ENCODE peak calls at places on chromosome X, in eight cellular contexts. Y is G401; C is epithelial cell of proximal tubule; Q is KBM-7; T is RWPE1; R is ecto neural progenitor cell; M is activated T-helper 1 cell treated with anti-CD3 and anti-CD28 coated beads, Interleukin-2, amount 50 U/mL, for 16 hours; O is activated T-helper 9 cell treated with anti-CD3 and anti-CD28 coated beads, Interleukin-2, amount 50 U/mL, for 16 hours. L is an unnamed sample.
A peak's percentile ranks its signal among the peaks of the same experiment; 100 is the strongest.

GRCh38 chrX:140141444-140142029 is 176.2 kb upstream of the CXorf66 start:
- DNase-seq in Y (peak; percentile 29), C (no peak), Q (peak; percentile 51), T (peak; percentile 21), R (no peak), M (no peak), O (no peak), L (no peak)

GRCh38 chrX:49209434-49210251 is 9.7 kb upstream of the SYP start:
- DNase-seq in Y (peak; percentile 90), C (no peak), Q (no peak), T (no peak), R (no peak), M (no peak), O (no peak), L (no peak)

GRCh38 chrX:110280954-110281353 is 36.9 kb downstream of the AMMECR1 start:
- DNase-seq in Y (no peak), C (no peak), Q (no peak), T (no peak), R (no peak), M (no peak), O (no peak), L (no peak)

GRCh38 chrX:16462912-16463311 is 187.0 kb upstream of the S100G start:
- DNase-seq in Y (peak; percentile 30), C (no peak), Q (no peak), T (no peak), R (no peak), M (no peak), O (no peak), L (no peak)

GRCh38 chrX:16838202-16839066 is 31.7 kb downstream of the RBBP7 start:
- DNase-seq in Y (peak; percentile 33), C (peak; percentile 54), Q (no peak), T (peak; percentile 27), R (no peak), M (no peak), O (no peak), L (no peak)

GRCh38 chrX:3271485-3272186 is 74.8 kb downstream of the MXRA5 start:
- DNase-seq in Y (no peak), C (no peak), Q (peak; percentile 35), T (peak; percentile 45), R (no peak), M (no peak), O (no peak), L (no peak)

GRCh38 chrX:43836435-43837184 is 45.6 kb downstream of the MAOB start:
- DNase-seq in Y (peak; percentile 50), C (no peak), Q (peak; percentile 42), T (peak; percentile 2), R (no peak), M (no peak), O (no peak), L (no peak)

GRCh38 chrX:101932249-101932570 is 383 bp upstream of the ZMAT1 start:
- DNase-seq in Y (no peak), C (no peak), Q (no peak), T (no peak), R (no peak), M (no peak), O (no peak), L (no peak)

GRCh38 chrX:51569561-51569960 is 49.2 kb downstream of the CENPVL3 start:
- DNase-seq in Y (no peak), C (no peak), Q (no peak), T (no peak), R (no peak), M (no peak), O (no peak), L (no peak)

GRCh38 chrX:38220024-38220935 is at the start of gene SRPX:
- DNase-seq in Y (no peak), C (no peak), Q (peak; percentile 69), T (peak; percentile 30), R (peak; percentile 60), M (no peak), O (no peak), L (peak; percentile 7)

GRCh38 chrX:49208399-49208798 is 8.4 kb upstream of the SYP start:
- DNase-seq in Y (no peak), C (no peak), Q (no peak), T (no peak), R (no peak), M (no peak), O (no peak), L (no peak)

GRCh38 chrX:53194308-53194707 is 30.7 kb downstream of the KDM5C start:
- DNase-seq in Y (no peak), C (no peak), Q (no peak), T (no peak), R (no peak), M (no peak), O (no peak), L (no peak)

GRCh38 chrX:41734530-41734929 is 10.5 kb downstream of the GPR82 start:
- DNase-seq in Y (peak; percentile 5), C (no peak), Q (peak; percentile 63), T (peak; percentile 1), R (no peak), M (no peak), O (no peak), L (no peak)

GRCh38 chrX:572490-573124 is 58.0 kb upstream of the SHOX start:
- DNase-seq in Y (no peak), C (no peak), Q (peak; percentile 75), T (no peak), R (no peak), M (no peak), O (no peak), L (no peak)

GRCh38 chrX:150845091-150845490 is 53.4 kb downstream of the CD99L2 start:
- DNase-seq in Y (no peak), C (no peak), Q (no peak), T (no peak), R (no peak), M (no peak), O (no peak), L (no peak)

GRCh38 chrX:139094671-139095592 is 383.4 kb upstream of the FGF13 start:
- DNase-seq in Y (no peak), C (peak; percentile 32), Q (no peak), T (no peak), R (no peak), M (no peak), O (no peak), L (no peak)

GRCh38 chrX:42544883-42545282 is 233.1 kb downstream of the PPP1R2C start:
- DNase-seq in Y (no peak), C (no peak), Q (no peak), T (no peak), R (no peak), M (no peak), O (no peak), L (no peak)

GRCh38 chrX:124594017-124594651 is 247.8 kb downstream of the SH2D1A start:
- DNase-seq in Y (peak; percentile 9), C (no peak), Q (no peak), T (no peak), R (no peak), M (no peak), O (no peak), L (no peak)

GRCh38 chrX:48468693-48469691 is 1.1 kb downstream of the SLC38A5 start:
- DNase-seq in Y (no peak), C (no peak), Q (peak; percentile 80), T (no peak), R (no peak), M (no peak), O (peak; percentile 15), L (peak; percentile 19)

GRCh38 chrX:108464604-108465003 is 25.0 kb downstream of the COL4A5 start:
- DNase-seq in Y (no peak), C (no peak), Q (no peak), T (no peak), R (no peak), M (no peak), O (no peak), L (no peak)

GRCh38 chrX:9605484-9605883 is 140.6 kb downstream of the TBL1X start:
- DNase-seq in Y (no peak), C (no peak), Q (no peak), T (no peak), R (no peak), M (no peak), O (no peak), L (no peak)

GRCh38 chrX:109840585-109840984 is 107.5 kb upstream of the ACSL4 start:
- DNase-seq in Y (no peak), C (peak; percentile 79), Q (peak; percentile 96), T (peak; percentile 73), R (no peak), M (no peak), O (no peak), L (no peak)

GRCh38 chrX:39170432-39170831 is 369.2 kb downstream of the MID1IP1 start:
- DNase-seq in Y (no peak), C (no peak), Q (no peak), T (no peak), R (peak; percentile 7), M (no peak), O (no peak), L (no peak)